ENCODE peak calls at places on chromosomes 16 and 17, in four cellular contexts. N is H1, F is HepG2, X is GM12878. E is an unnamed sample.

GRCh38 chr16:70714526-70715112 is 28.8 kb upstream of the MTSS2 start:
- DNase-seq in N (no peak), F (no peak), X (no peak), E (no peak)

GRCh38 chr16:87851601-87852000 is 17.7 kb downstream of the SLC7A5 start:
- DNase-seq in N (no peak), F (no peak), X (no peak), E (no peak)

GRCh38 chr17:74431568-74432483 is at the start of gene GPRC5C:
- DNase-seq in N (peak; percentile 63), F (peak; percentile 95), X (no peak), E (no peak)

GRCh38 chr17:34287858-34288257 is 2.3 kb downstream of the CCL11 start:
- DNase-seq in N (no peak), F (no peak), X (no peak), E (no peak)

GRCh38 chr16:30407794-30408534 is 558 bp downstream of the ZNF771 start:
- DNase-seq in N (no peak), F (no peak), X (no peak), E (no peak)

GRCh38 chr16:65916995-65917394 is 449.5 kb upstream of the CDH5 start:
- DNase-seq in N (no peak), F (no peak), X (no peak), E (no peak)

GRCh38 chr17:19020016-19020415 is 15.5 kb upstream of the FAM83G start:
- DNase-seq in N (no peak), F (no peak), X (no peak), E (no peak)

GRCh38 chr17:76382803-76383644 is 1.4 kb upstream of the SPHK1 start:
- DNase-seq in N (no peak), F (peak; percentile 89), X (no peak), E (no peak)

GRCh38 chr17:27993161-27993695 is 49.2 kb upstream of the NLK start:
- DNase-seq in N (no peak), F (no peak), X (no peak), E (no peak)

GRCh38 chr17:74280093-74280513 is 6.1 kb downstream of the DNAI2 start:
- DNase-seq in N (no peak), F (no peak), X (no peak), E (no peak)

GRCh38 chr16:252366-253337 is 18.0 kb downstream of the FAM234A start:
- DNase-seq in N (no peak), F (no peak), X (peak; percentile 40), E (no peak)

GRCh38 chr16:57534337-57534880 is 2.0 kb downstream of the CCDC102A start:
- DNase-seq in N (no peak), F (no peak), X (no peak), E (no peak)

GRCh38 chr17:74205274-74205673 is 1.8 kb downstream of the RPL38 start:
- DNase-seq in N (no peak), F (no peak), X (no peak), E (no peak)

GRCh38 chr17:6669479-6670212 is 18.1 kb downstream of the C17orf100 start:
- DNase-seq in N (no peak), F (no peak), X (no peak), E (no peak)

GRCh38 chr17:40648326-40648968 is 829 bp upstream of the SMARCE1 start:
- DNase-seq in N (no peak), F (peak; percentile 56), X (no peak), E (no peak)

GRCh38 chr17:41334899-41335298 is 15.7 kb downstream of the KRT33A start:
- DNase-seq in N (no peak), F (no peak), X (no peak), E (no peak)

GRCh38 chr16:46885960-46886763 is 2.0 kb downstream of the GPT2 start:
- DNase-seq in N (no peak), F (no peak), X (no peak), E (no peak)

GRCh38 chr17:51144266-51145022 is 8.9 kb upstream of the NME1 start:
- DNase-seq in N (no peak), F (no peak), X (no peak), E (no peak)

GRCh38 chr16:12942861-12943260 is 41.5 kb downstream of the SHISA9 start:
- DNase-seq in N (no peak), F (no peak), X (no peak), E (no peak)

GRCh38 chr16:29230671-29231091 is 175.8 kb downstream of the NPIPB11 start:
- DNase-seq in N (no peak), F (no peak), X (no peak), E (no peak)

GRCh38 chr17:4980644-4981216 is 6.7 kb downstream of the CAMTA2 start:
- DNase-seq in N (no peak), F (peak; percentile 54), X (no peak), E (peak; percentile 63)

GRCh38 chr16:50839920-50840729 is 98.2 kb downstream of the CYLD start:
- DNase-seq in N (no peak), F (no peak), X (no peak), E (no peak)

GRCh38 chr16:48232459-48233040 is 11.6 kb upstream of the LONP2 start:
- DNase-seq in N (no peak), F (no peak), X (no peak), E (no peak)

GRCh38 chr16:89359296-89360147 is 130.8 kb downstream of the ANKRD11 start:
- DNase-seq in N (no peak), F (no peak), X (no peak), E (no peak)

GRCh38 chr16:667780-668518 is at the start of gene RHOT2:
- DNase-seq in N (peak; percentile 47), F (peak; percentile 77), X (peak; percentile 48), E (peak; percentile 89)

GRCh38 chr16:52592778-52593177 is 45.8 kb upstream of the TOX3 start:
- DNase-seq in N (no peak), F (no peak), X (no peak), E (no peak)

GRCh38 chr17:34199932-34200534 is 55.1 kb upstream of the CCL2 start:
- DNase-seq in N (peak; percentile 62), F (peak; percentile 76), X (peak; percentile 36), E (peak; percentile 78)

GRCh38 chr17:74410001-74410443 is 21.9 kb upstream of the GPRC5C start:
- DNase-seq in N (no peak), F (no peak), X (no peak), E (no peak)

GRCh38 chr17:13601776-13602551 is at the start of gene HS3ST3A1:
- DNase-seq in N (peak; percentile 73), F (no peak), X (no peak), E (peak; percentile 68)

GRCh38 chr17:39757931-39758873 is 20.5 kb downstream of the GRB7 start:
- DNase-seq in N (no peak), F (no peak), X (peak; percentile 90), E (no peak)

GRCh38 chr16:10840703-10841102 is 22.1 kb upstream of the TVP23A start:
- DNase-seq in N (no peak), F (no peak), X (no peak), E (no peak)

GRCh38 chr17:3929181-3929580 is 12.9 kb upstream of the P2RX1 start:
- DNase-seq in N (no peak), F (no peak), X (no peak), E (no peak)

GRCh38 chr16:75097941-75098897 is 18.4 kb downstream of the LDHD start:
- DNase-seq in N (no peak), F (no peak), X (no peak), E (no peak)

GRCh38 chr16:50282010-50282538 is 15.7 kb downstream of the ADCY7 start:
- DNase-seq in N (no peak), F (no peak), X (peak; percentile 86), E (no peak)

GRCh38 chr17:13518271-13519000 is 83.3 kb downstream of the HS3ST3A1 start:
- DNase-seq in N (no peak), F (no peak), X (no peak), E (no peak)

GRCh38 chr17:42553866-42554249 is 1.1 kb downstream of the HSD17B1 start:
- DNase-seq in N (no peak), F (no peak), X (no peak), E (no peak)

GRCh38 chr17:42554250-42555121 is 1.8 kb downstream of the HSD17B1 start:
- DNase-seq in N (no peak), F (peak; percentile 86), X (no peak), E (no peak)

GRCh38 chr17:42555122-42555622 is 2.4 kb downstream of the HSD17B1 start:
- DNase-seq in N (no peak), F (no peak), X (no peak), E (no peak)

GRCh38 chr17:42548993-42549755 is 3.5 kb upstream of the HSD17B1 start:
- DNase-seq in N (no peak), F (no peak), X (no peak), E (no peak)

GRCh38 chr17:42553161-42553818 is 567 bp downstream of the HSD17B1 start:
- DNase-seq in N (no peak), F (no peak), X (no peak), E (no peak)
- H3K4me3 ChIP-seq in N (peak overlapping the region; percentile 74), F (peak overlapping the region; percentile 100), X (peak overlapping the region; percentile 94), E (no peak overlapping the region)

GRCh38 chr16:16027728-16028310 is 78.4 kb downstream of the ABCC1 start:
- DNase-seq in N (no peak), F (no peak), X (no peak), E (no peak)
- TF ChIP-seq SUZ12 in N (no peak), F (no peak), X (no peak), E (no peak)

DNA sequence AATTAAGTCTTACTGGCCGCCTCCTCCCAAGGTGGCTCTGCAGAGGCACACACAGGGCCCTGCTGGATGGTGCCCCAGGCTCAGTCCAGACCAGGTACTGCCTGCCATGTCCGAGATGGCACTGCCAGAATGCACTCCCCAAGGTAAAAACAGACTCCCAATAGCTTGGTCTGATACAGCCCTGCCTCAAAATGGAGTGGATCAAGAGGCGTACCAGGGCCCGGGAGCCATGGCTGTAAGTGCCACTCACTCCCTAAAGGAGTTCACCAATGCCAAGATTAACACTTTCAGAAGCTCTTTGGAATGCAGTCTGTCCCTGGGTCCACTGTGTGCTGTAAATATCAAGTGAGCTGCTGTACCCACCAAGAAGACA is 576 bp upstream of the MYO18A start:
- DNase-seq in N (no peak), F (no peak), X (no peak), E (no peak)
- H3K4me3 ChIP-seq in N (peak overlapping the region; percentile 70), F (peak overlapping the region; percentile 86), X (peak overlapping the region; percentile 72), E (peak overlapping the region; percentile 42)

GRCh38 chr17:2594657-2595085 is 1.2 kb downstream of the PAFAH1B1 start:
- DNase-seq in N (no peak), F (no peak), X (no peak), E (no peak)

GRCh38 chr17:2595200-2595599 is 1.7 kb downstream of the PAFAH1B1 start:
- DNase-seq in N (no peak), F (no peak), X (no peak), E (no peak)

GRCh38 chr17:2593846-2594656 is 597 bp downstream of the PAFAH1B1 start:
- DNase-seq in N (no peak), F (peak; percentile 58), X (peak; percentile 17), E (peak; percentile 42)

GRCh38 chr17:2595736-2596135 is 2.3 kb downstream of the PAFAH1B1 start:
- DNase-seq in N (no peak), F (no peak), X (no peak), E (no peak)

GRCh38 chr17:2598166-2598565 is 4.7 kb downstream of the PAFAH1B1 start:
- DNase-seq in N (no peak), F (no peak), X (no peak), E (no peak)
- TF ChIP-seq SUZ12 in N (no peak), F (no peak), X (no peak), E (no peak)

GRCh38 chr17:42832934-42833770 is at the start of gene PSME3:
- DNase-seq in N (peak; percentile 54), F (peak; percentile 88), X (peak; percentile 59), E (peak; percentile 72)
- H3K4me3 ChIP-seq in N (peak within 1 kb of the TSS; percentile 94), F (peak within 1 kb of the TSS; percentile 92), X (peak within 1 kb of the TSS; percentile 93), E (peak within 1 kb of the TSS; percentile 98)

E was measured in NT2/D1.